ENCODE peak calls at places on chromosomes 3 and 15, in five cellular contexts. One of them, this sample, is unnamed.

GRCh38 chr3:123154346-123154985 is 47.3 kb upstream of the SEC22A start:
- DNase-seq in OCI-LY7: no peak
- DNase-seq in HepG2: no peak
- DNase-seq in MM.1S: no peak
- DNase-seq in mesenchymal stem cell: no peak
- DNase-seq in this sample: no peak

GRCh38 chr15:65869954-65870871 is 922 bp downstream of the RAB11A start:
- DNase-seq in OCI-LY7: peak
- DNase-seq in HepG2: peak
- DNase-seq in MM.1S: no peak
- DNase-seq in mesenchymal stem cell: peak
- DNase-seq in this sample: no peak

GRCh38 chr3:66036586-66037061 is 2.1 kb downstream of the MAGI1 start:
- DNase-seq in OCI-LY7: no peak
- DNase-seq in HepG2: no peak
- DNase-seq in MM.1S: no peak
- DNase-seq in mesenchymal stem cell: peak
- DNase-seq in this sample: no peak

GRCh38 chr3:195751584-195751983 is 30.8 kb downstream of the MUC20 start:
- DNase-seq in OCI-LY7: no peak
- DNase-seq in HepG2: no peak
- DNase-seq in MM.1S: no peak
- DNase-seq in mesenchymal stem cell: no peak
- DNase-seq in this sample: no peak

GRCh38 chr3:21859124-21859781 is 108.2 kb upstream of the ZNF385D start:
- DNase-seq in OCI-LY7: no peak
- DNase-seq in HepG2: no peak
- DNase-seq in MM.1S: no peak
- DNase-seq in mesenchymal stem cell: no peak
- DNase-seq in this sample: no peak

GRCh38 chr3:81744366-81744765 is 17.1 kb downstream of the GBE1 start:
- DNase-seq in OCI-LY7: no peak
- DNase-seq in HepG2: peak
- DNase-seq in MM.1S: no peak
- DNase-seq in mesenchymal stem cell: peak
- DNase-seq in this sample: peak

GRCh38 chr15:90812881-90813280 is 55.5 kb upstream of the FURIN start:
- DNase-seq in OCI-LY7: no peak
- DNase-seq in HepG2: no peak
- DNase-seq in MM.1S: no peak
- DNase-seq in mesenchymal stem cell: no peak
- DNase-seq in this sample: no peak

GRCh38 chr3:187430576-187430975 is 62.4 kb downstream of the RTP4 start:
- DNase-seq in OCI-LY7: no peak
- DNase-seq in HepG2: no peak
- DNase-seq in MM.1S: no peak
- DNase-seq in mesenchymal stem cell: no peak
- DNase-seq in this sample: no peak

GRCh38 chr3:124760601-124761000 is 30.3 kb downstream of the UMPS start:
- DNase-seq in OCI-LY7: no peak
- DNase-seq in HepG2: peak
- DNase-seq in MM.1S: no peak
- DNase-seq in mesenchymal stem cell: peak
- DNase-seq in this sample: no peak

GRCh38 chr3:80297720-80298119 is 529.9 kb upstream of the ROBO1 start:
- DNase-seq in OCI-LY7: no peak
- DNase-seq in HepG2: no peak
- DNase-seq in MM.1S: no peak
- DNase-seq in mesenchymal stem cell: no peak
- DNase-seq in this sample: no peak

GRCh38 chr3:57029924-57030323 is 30.5 kb upstream of the SPATA12 start:
- DNase-seq in OCI-LY7: peak
- DNase-seq in HepG2: peak
- DNase-seq in MM.1S: no peak
- DNase-seq in mesenchymal stem cell: no peak
- DNase-seq in this sample: no peak

GRCh38 chr3:23258110-23258509 is 55.0 kb downstream of the UBE2E2 start:
- DNase-seq in OCI-LY7: no peak
- DNase-seq in HepG2: no peak
- DNase-seq in MM.1S: no peak
- DNase-seq in mesenchymal stem cell: no peak
- DNase-seq in this sample: no peak

GRCh38 chr3:4866841-4867240 is 112.4 kb upstream of the BHLHE40 start:
- DNase-seq in OCI-LY7: no peak
- DNase-seq in HepG2: no peak
- DNase-seq in MM.1S: no peak
- DNase-seq in mesenchymal stem cell: peak
- DNase-seq in this sample: no peak

GRCh38 chr3:156677120-156677479 is 2.7 kb downstream of the TIPARP start:
- DNase-seq in OCI-LY7: no peak
- DNase-seq in HepG2: no peak
- DNase-seq in MM.1S: no peak
- DNase-seq in mesenchymal stem cell: peak
- DNase-seq in this sample: no peak

GRCh38 chr3:196774191-196774820 is 34.6 kb downstream of the PAK2 start:
- DNase-seq in OCI-LY7: no peak
- DNase-seq in HepG2: peak
- DNase-seq in MM.1S: no peak
- DNase-seq in mesenchymal stem cell: no peak
- DNase-seq in this sample: no peak

GRCh38 chr15:64251121-64251520 is 88.3 kb upstream of the PPIB start:
- DNase-seq in OCI-LY7: no peak
- DNase-seq in HepG2: no peak
- DNase-seq in MM.1S: no peak
- DNase-seq in mesenchymal stem cell: peak
- DNase-seq in this sample: no peak

GRCh38 chr3:127394984-127395662 is 107.3 kb upstream of the PRR20G start:
- DNase-seq in OCI-LY7: no peak
- DNase-seq in HepG2: no peak
- DNase-seq in MM.1S: no peak
- DNase-seq in mesenchymal stem cell: no peak
- DNase-seq in this sample: no peak

GRCh38 chr15:63135804-63136203 is 14.1 kb downstream of the LACTB start:
- DNase-seq in OCI-LY7: no peak
- DNase-seq in HepG2: no peak
- DNase-seq in MM.1S: no peak
- DNase-seq in mesenchymal stem cell: peak
- DNase-seq in this sample: no peak

GRCh38 chr15:92869263-92869940 is 30.7 kb upstream of the CHD2 start:
- DNase-seq in OCI-LY7: no peak
- DNase-seq in HepG2: peak
- DNase-seq in MM.1S: no peak
- DNase-seq in mesenchymal stem cell: no peak
- DNase-seq in this sample: no peak

GRCh38 chr15:25391971-25392733 is 46.7 kb downstream of the UBE3A start:
- DNase-seq in OCI-LY7: no peak
- DNase-seq in HepG2: no peak
- DNase-seq in MM.1S: no peak
- DNase-seq in mesenchymal stem cell: peak
- DNase-seq in this sample: no peak

GRCh38 chr3:126085841-126086240 is 1.9 kb upstream of the SLC41A3 start:
- DNase-seq in OCI-LY7: no peak
- DNase-seq in HepG2: no peak
- DNase-seq in MM.1S: no peak
- DNase-seq in mesenchymal stem cell: no peak
- DNase-seq in this sample: no peak

GRCh38 chr3:118089563-118089962 is 945.1 kb downstream of the IGSF11 start:
- DNase-seq in OCI-LY7: no peak
- DNase-seq in HepG2: no peak
- DNase-seq in MM.1S: no peak
- DNase-seq in mesenchymal stem cell: peak
- DNase-seq in this sample: no peak

GRCh38 chr3:138234401-138235179 is 47.5 kb downstream of the ARMC8 start:
- DNase-seq in OCI-LY7: no peak
- DNase-seq in HepG2: no peak
- DNase-seq in MM.1S: no peak
- DNase-seq in mesenchymal stem cell: no peak
- DNase-seq in this sample: no peak

GRCh38 chr3:158801200-158801599 is 654 bp upstream of the MFSD1 start:
- DNase-seq in OCI-LY7: no peak
- DNase-seq in HepG2: no peak
- DNase-seq in MM.1S: no peak
- DNase-seq in mesenchymal stem cell: no peak
- DNase-seq in this sample: no peak

GRCh38 chr3:194671511-194671899 is 486 bp downstream of the LSG1 start:
- DNase-seq in OCI-LY7: peak
- DNase-seq in HepG2: peak
- DNase-seq in MM.1S: peak
- DNase-seq in mesenchymal stem cell: peak
- DNase-seq in this sample: peak

GRCh38 chr15:67149859-67150824 is 84.7 kb downstream of the SMAD3 start:
- DNase-seq in OCI-LY7: no peak
- DNase-seq in HepG2: peak
- DNase-seq in MM.1S: no peak
- DNase-seq in mesenchymal stem cell: peak
- DNase-seq in this sample: peak

GRCh38 chr3:42820746-42821051 is 11.5 kb downstream of the ACKR2 start:
- DNase-seq in OCI-LY7: no peak
- DNase-seq in HepG2: no peak
- DNase-seq in MM.1S: no peak
- DNase-seq in mesenchymal stem cell: no peak
- DNase-seq in this sample: no peak

GRCh38 chr3:48215019-48215418 is 8.3 kb upstream of the CAMP start:
- DNase-seq in OCI-LY7: no peak
- DNase-seq in HepG2: no peak
- DNase-seq in MM.1S: no peak
- DNase-seq in mesenchymal stem cell: no peak
- DNase-seq in this sample: no peak

GRCh38 chr15:23514492-23514891 is 51.0 kb upstream of the MKRN3 start:
- DNase-seq in OCI-LY7: no peak
- DNase-seq in HepG2: no peak
- DNase-seq in MM.1S: no peak
- DNase-seq in mesenchymal stem cell: no peak
- DNase-seq in this sample: no peak

GRCh38 chr3:143326983-143327382 is 207.4 kb downstream of the CHST2 start:
- DNase-seq in OCI-LY7: no peak
- DNase-seq in HepG2: no peak
- DNase-seq in MM.1S: no peak
- DNase-seq in mesenchymal stem cell: no peak
- DNase-seq in this sample: no peak
- H3K27ac ChIP-seq in OCI-LY7: no peak
- H3K27ac ChIP-seq in HepG2: no peak
- H3K27ac ChIP-seq in MM.1S: no peak
- H3K27ac ChIP-seq in mesenchymal stem cell: no peak
- H3K27ac ChIP-seq in this sample: no peak

DNA sequence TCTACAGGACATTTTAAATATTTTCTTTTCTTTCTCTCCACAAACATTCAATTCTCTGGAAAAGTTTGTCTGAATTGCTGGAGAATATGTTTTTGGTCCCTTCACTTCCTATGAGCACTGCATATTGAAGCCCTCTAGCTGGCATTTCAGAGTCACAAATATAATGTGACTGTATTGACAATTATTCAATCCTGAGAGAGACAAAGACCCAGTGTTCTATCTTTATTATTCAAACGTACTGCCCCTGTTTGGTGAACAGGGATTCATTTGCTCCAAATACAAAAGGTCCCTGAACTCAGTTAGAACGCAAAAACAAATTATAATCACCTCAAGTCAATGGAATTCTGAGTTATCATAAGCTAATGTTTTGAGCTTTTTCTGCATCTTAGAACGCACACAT is 173.1 kb upstream of the CDIN1 start:
- DNase-seq in OCI-LY7: no peak
- DNase-seq in HepG2: no peak
- DNase-seq in MM.1S: no peak
- DNase-seq in mesenchymal stem cell: no peak
- DNase-seq in this sample: no peak
- H2AFZ ChIP-seq in OCI-LY7: no peak
- H2AFZ ChIP-seq in HepG2: no peak
- H2AFZ ChIP-seq in MM.1S: no peak
- H2AFZ ChIP-seq in mesenchymal stem cell: no peak
- H2AFZ ChIP-seq in this sample: peak

DNA sequence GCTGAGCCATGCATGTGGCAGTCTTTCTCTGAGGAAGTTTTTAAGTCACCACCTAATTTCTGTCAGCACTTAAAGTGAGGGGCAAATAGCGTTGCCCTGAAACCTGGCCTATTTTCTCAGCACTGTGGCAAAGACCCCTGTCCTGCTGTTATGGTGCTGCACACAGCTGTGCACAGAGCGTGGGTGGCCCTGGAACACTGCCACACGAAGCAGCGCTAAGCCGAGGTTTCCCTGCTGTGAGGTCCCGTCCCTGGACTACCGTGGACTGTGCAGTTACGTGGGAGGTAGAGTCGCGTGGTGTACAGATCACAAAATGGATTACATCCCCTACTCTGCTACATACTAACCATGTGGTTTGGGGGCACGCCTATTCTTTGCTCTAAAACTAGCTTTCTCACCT is 101.6 kb upstream of the NR2E3 start:
- DNase-seq in OCI-LY7: no peak
- DNase-seq in HepG2: no peak
- DNase-seq in MM.1S: no peak
- DNase-seq in mesenchymal stem cell: no peak
- DNase-seq in this sample: no peak
- H3K27ac ChIP-seq in OCI-LY7: no peak
- H3K27ac ChIP-seq in HepG2: no peak
- H3K27ac ChIP-seq in MM.1S: no peak
- H3K27ac ChIP-seq in mesenchymal stem cell: no peak
- H3K27ac ChIP-seq in this sample: no peak

DNA sequence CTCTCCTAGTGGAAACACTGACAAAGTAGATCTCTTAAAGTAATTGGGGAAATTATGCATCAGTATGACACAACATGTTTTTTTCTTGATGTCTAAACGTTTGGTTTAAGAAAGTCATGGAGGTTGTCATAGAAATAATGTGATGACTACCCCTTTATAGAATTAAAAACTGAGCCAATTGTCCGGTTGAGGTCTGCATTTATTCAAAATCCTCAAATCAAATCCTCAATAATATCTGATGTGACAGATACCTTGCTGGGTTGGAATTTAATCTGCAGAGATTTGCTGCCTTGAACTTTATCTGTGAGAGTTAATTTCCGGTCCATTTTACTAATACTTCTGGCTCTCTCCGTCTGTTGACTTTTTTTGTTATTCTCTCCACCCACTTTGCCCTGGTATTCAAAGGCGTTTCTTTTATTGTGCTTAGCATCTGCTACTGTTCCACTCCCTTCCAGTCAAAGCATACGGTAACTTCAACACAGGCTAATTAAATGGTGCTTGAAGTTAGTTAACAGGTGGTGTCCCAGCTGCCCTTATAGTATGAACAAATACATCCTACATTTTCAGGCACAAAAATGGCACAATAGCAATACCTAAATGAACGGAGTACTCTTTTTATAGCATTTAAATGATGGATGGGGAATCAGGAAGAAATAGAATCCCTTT is 628.3 kb downstream of the ROBO1 start:
- DNase-seq in OCI-LY7: no peak
- DNase-seq in HepG2: no peak
- DNase-seq in MM.1S: no peak
- DNase-seq in mesenchymal stem cell: no peak
- DNase-seq in this sample: no peak
- H2AFZ ChIP-seq in OCI-LY7: no peak
- H2AFZ ChIP-seq in HepG2: no peak
- H2AFZ ChIP-seq in MM.1S: no peak
- H2AFZ ChIP-seq in mesenchymal stem cell: no peak
- H2AFZ ChIP-seq in this sample: no peak